ENCODE peak calls at places on chromosomes 12 and 14, in six cellular contexts. One of them, this sample, is unnamed.

GRCh38 chr12:5166976-5167375 is 123.3 kb downstream of the KCNA5 start:
- DNase-seq in memory B cell: no peak
- DNase-seq in breast epithelium: no peak
- DNase-seq in NCI-H1436: no peak
- DNase-seq in hepatocyte: peak
- DNase-seq in mammary epithelial cell: peak
- DNase-seq in this sample: no peak

GRCh38 chr14:103124501-103125001 is 1.3 kb downstream of the TNFAIP2 start:
- DNase-seq in memory B cell: no peak
- DNase-seq in breast epithelium: no peak
- DNase-seq in NCI-H1436: no peak
- DNase-seq in hepatocyte: no peak
- DNase-seq in mammary epithelial cell: no peak
- DNase-seq in this sample: peak

GRCh38 chr12:131218291-131219172 is 264.8 kb downstream of the ADGRD1 start:
- DNase-seq in memory B cell: no peak
- DNase-seq in breast epithelium: no peak
- DNase-seq in NCI-H1436: no peak
- DNase-seq in hepatocyte: no peak
- DNase-seq in mammary epithelial cell: no peak
- DNase-seq in this sample: no peak

GRCh38 chr14:64337901-64338615 is 43.9 kb upstream of the ESR2 start:
- DNase-seq in memory B cell: peak
- DNase-seq in breast epithelium: no peak
- DNase-seq in NCI-H1436: peak
- DNase-seq in hepatocyte: peak
- DNase-seq in mammary epithelial cell: peak
- DNase-seq in this sample: peak

GRCh38 chr12:30026621-30027234 is 243.0 kb upstream of the TMTC1 start:
- DNase-seq in memory B cell: no peak
- DNase-seq in breast epithelium: no peak
- DNase-seq in NCI-H1436: no peak
- DNase-seq in hepatocyte: no peak
- DNase-seq in mammary epithelial cell: peak
- DNase-seq in this sample: no peak

GRCh38 chr14:22465201-22465835 is 123.7 kb downstream of the DAD1 start:
- DNase-seq in memory B cell: no peak
- DNase-seq in breast epithelium: no peak
- DNase-seq in NCI-H1436: no peak
- DNase-seq in hepatocyte: no peak
- DNase-seq in mammary epithelial cell: peak
- DNase-seq in this sample: no peak

GRCh38 chr14:100035700-100036099 is 29.5 kb upstream of the EVL start:
- DNase-seq in memory B cell: no peak
- DNase-seq in breast epithelium: no peak
- DNase-seq in NCI-H1436: no peak
- DNase-seq in hepatocyte: no peak
- DNase-seq in mammary epithelial cell: no peak
- DNase-seq in this sample: no peak

GRCh38 chr14:76109087-76109880 is 42.4 kb upstream of the GPATCH2L start:
- DNase-seq in memory B cell: no peak
- DNase-seq in breast epithelium: no peak
- DNase-seq in NCI-H1436: no peak
- DNase-seq in hepatocyte: no peak
- DNase-seq in mammary epithelial cell: no peak
- DNase-seq in this sample: no peak

GRCh38 chr12:65958456-65958855 is 134.2 kb downstream of the HMGA2 start:
- DNase-seq in memory B cell: no peak
- DNase-seq in breast epithelium: no peak
- DNase-seq in NCI-H1436: no peak
- DNase-seq in hepatocyte: peak
- DNase-seq in mammary epithelial cell: peak
- DNase-seq in this sample: no peak

GRCh38 chr14:59428581-59429012 is 36.6 kb downstream of the GPR135 start:
- DNase-seq in memory B cell: no peak
- DNase-seq in breast epithelium: no peak
- DNase-seq in NCI-H1436: no peak
- DNase-seq in hepatocyte: no peak
- DNase-seq in mammary epithelial cell: peak
- DNase-seq in this sample: no peak

GRCh38 chr14:94670692-94671285 is 58.6 kb downstream of the SERPINA3 start:
- DNase-seq in memory B cell: no peak
- DNase-seq in breast epithelium: no peak
- DNase-seq in NCI-H1436: no peak
- DNase-seq in hepatocyte: no peak
- DNase-seq in mammary epithelial cell: no peak
- DNase-seq in this sample: no peak

GRCh38 chr12:56160160-56160763 is 2.1 kb downstream of the MYL6 start:
- DNase-seq in memory B cell: no peak
- DNase-seq in breast epithelium: no peak
- DNase-seq in NCI-H1436: no peak
- DNase-seq in hepatocyte: no peak
- DNase-seq in mammary epithelial cell: peak
- DNase-seq in this sample: no peak

GRCh38 chr14:90287791-90288190 is 31.4 kb downstream of the PSMC1 start:
- DNase-seq in memory B cell: no peak
- DNase-seq in breast epithelium: no peak
- DNase-seq in NCI-H1436: no peak
- DNase-seq in hepatocyte: no peak
- DNase-seq in mammary epithelial cell: no peak
- DNase-seq in this sample: no peak

GRCh38 chr14:67537736-67538135 is 4.6 kb downstream of the PLEKHH1 start:
- DNase-seq in memory B cell: no peak
- DNase-seq in breast epithelium: no peak
- DNase-seq in NCI-H1436: no peak
- DNase-seq in hepatocyte: no peak
- DNase-seq in mammary epithelial cell: no peak
- DNase-seq in this sample: no peak

GRCh38 chr12:99035776-99036175 is 390.7 kb downstream of the APAF1 start:
- DNase-seq in memory B cell: no peak
- DNase-seq in breast epithelium: no peak
- DNase-seq in NCI-H1436: no peak
- DNase-seq in hepatocyte: no peak
- DNase-seq in mammary epithelial cell: no peak
- DNase-seq in this sample: no peak

GRCh38 chr12:46402861-46403731 is 30.5 kb upstream of the SLC38A2 start:
- DNase-seq in memory B cell: no peak
- DNase-seq in breast epithelium: no peak
- DNase-seq in NCI-H1436: no peak
- DNase-seq in hepatocyte: no peak
- DNase-seq in mammary epithelial cell: no peak
- DNase-seq in this sample: no peak

This sample was measured in Right ventricle myocardium superior.